ENCODE peak calls at places on chromosomes 4 and X, in four cellular contexts. H, O, F and Z are unnamed samples.

GRCh38 chrX:16444353-16444752 is 205.6 kb upstream of the S100G start:
- DNase-seq in F (no peak), O (no peak), H (no peak), Z (no peak)

GRCh38 chr4:54234497-54235205 is 5.6 kb downstream of the PDGFRA start:
- DNase-seq in H (no peak), F (no peak), O (no peak), Z (no peak)

GRCh38 chr4:7187691-7188090 is 4.6 kb upstream of the SORCS2 start:
- DNase-seq in H (peak), O (no peak), F (peak), Z (no peak)

GRCh38 chr4:52604215-52604614 is 54.9 kb downstream of the USP46 start:
- DNase-seq in H (no peak), O (no peak), F (no peak), Z (peak)

GRCh38 chr4:797066-797465 is 28.9 kb downstream of the CPLX1 start:
- DNase-seq in F (no peak), O (no peak), H (no peak), Z (no peak)

GRCh38 chr4:8272472-8273428 is 3.2 kb downstream of the HTRA3 start:
- DNase-seq in F (no peak), O (no peak), H (no peak), Z (no peak)

GRCh38 chrX:57447856-57448255 is 144.0 kb upstream of the ZXDB start:
- DNase-seq in H (no peak), O (no peak), F (no peak), Z (no peak)

GRCh38 chr4:53128959-53129358 is 236.9 kb downstream of the SCFD2 start:
- DNase-seq in F (no peak), O (peak), H (no peak), Z (no peak)

GRCh38 chrX:136711147-136711546 is 63.2 kb downstream of the CD40LG start:
- DNase-seq in F (no peak), O (peak), H (no peak), Z (peak)
- TF ChIP-seq CTCF in F (no peak), O (peak), H (no peak), Z (no peak)

DNA sequence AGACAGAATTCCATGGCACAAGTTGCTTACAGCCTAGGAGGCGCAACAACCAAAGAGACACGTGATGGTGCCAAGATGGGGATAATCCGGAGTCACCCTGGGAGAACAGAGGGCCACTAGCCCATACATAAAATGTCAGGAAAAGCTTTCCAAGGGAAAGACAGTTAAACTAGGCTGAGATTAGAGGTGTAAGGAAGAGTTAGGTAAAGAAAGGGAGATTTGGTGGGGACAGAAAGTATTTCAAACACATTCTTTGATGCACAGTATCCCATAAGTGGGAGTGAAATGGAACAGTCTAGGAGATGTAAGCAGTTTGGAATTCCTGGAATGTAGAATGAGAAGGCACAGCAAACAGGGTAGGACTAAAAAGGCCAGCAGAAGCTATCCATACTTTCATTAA is 860.9 kb upstream of the LCORL start:
- DNase-seq in F (no peak), O (no peak), H (no peak), Z (no peak)
- H3K27ac ChIP-seq in F (no peak), O (no peak), H (no peak), Z (no peak)

GRCh38 chr4:185535818-185536729 is 767 bp upstream of the PDLIM3 start:
- DNase-seq in O (no peak), F (no peak), H (no peak), Z (no peak)

GRCh38 chr4:185534534-185534849 is 815 bp downstream of the PDLIM3 start:
- DNase-seq in F (no peak), O (no peak), H (no peak), Z (no peak)

GRCh38 chr4:185532795-185533324 is 2.4 kb downstream of the PDLIM3 start:
- DNase-seq in F (no peak), H (no peak), O (no peak), Z (no peak)

GRCh38 chr4:185532327-185532726 is 3.0 kb downstream of the PDLIM3 start:
- DNase-seq in H (no peak), O (no peak), F (no peak), Z (no peak)

GRCh38 chr4:185534850-185535761 is at the start of gene PDLIM3:
- DNase-seq in H (peak), O (no peak), F (no peak), Z (peak)
- TF ChIP-seq POLR2A in H (peak), O (peak), F (peak), Z (no peak)

DNA sequence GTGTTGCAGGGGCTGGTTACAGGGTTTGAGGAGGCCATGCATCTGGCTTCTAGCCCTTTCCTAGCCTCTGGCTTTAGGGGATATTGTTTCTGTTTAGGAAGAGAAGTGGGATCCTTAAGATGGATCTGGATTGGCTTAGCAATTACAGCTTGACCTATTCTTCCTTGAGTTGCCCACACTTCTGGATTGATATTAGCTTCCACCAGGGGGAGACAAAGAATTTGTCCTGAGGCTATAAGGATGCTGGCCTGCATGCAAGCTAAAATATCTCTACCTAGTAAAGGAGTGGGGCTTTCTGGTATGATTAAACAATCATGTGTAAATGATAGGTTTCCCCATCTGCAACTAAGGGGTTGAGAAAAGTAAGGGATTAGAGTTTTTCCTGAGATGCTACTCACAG is 117.2 kb downstream of the TEX13C start:
- DNase-seq in F (no peak), H (no peak), O (no peak), Z (no peak)
- TF ChIP-seq CTCF in F (no peak), H (no peak), O (no peak), Z (no peak)

GRCh38 chr4:81652069-81652478 is 180.4 kb upstream of the RASGEF1B start:
- DNase-seq in O (no peak), F (no peak), H (no peak), Z (no peak)

GRCh38 chr4:81648576-81649272 is 177.0 kb upstream of the RASGEF1B start:
- DNase-seq in O (no peak), F (no peak), H (no peak), Z (no peak)

GRCh38 chr4:81650871-81651270 is 179.2 kb upstream of the RASGEF1B start:
- DNase-seq in F (no peak), H (no peak), O (no peak), Z (no peak)

GRCh38 chr4:81647388-81647787 is 175.7 kb upstream of the RASGEF1B start:
- DNase-seq in O (no peak), H (no peak), F (no peak), Z (no peak)

DNA sequence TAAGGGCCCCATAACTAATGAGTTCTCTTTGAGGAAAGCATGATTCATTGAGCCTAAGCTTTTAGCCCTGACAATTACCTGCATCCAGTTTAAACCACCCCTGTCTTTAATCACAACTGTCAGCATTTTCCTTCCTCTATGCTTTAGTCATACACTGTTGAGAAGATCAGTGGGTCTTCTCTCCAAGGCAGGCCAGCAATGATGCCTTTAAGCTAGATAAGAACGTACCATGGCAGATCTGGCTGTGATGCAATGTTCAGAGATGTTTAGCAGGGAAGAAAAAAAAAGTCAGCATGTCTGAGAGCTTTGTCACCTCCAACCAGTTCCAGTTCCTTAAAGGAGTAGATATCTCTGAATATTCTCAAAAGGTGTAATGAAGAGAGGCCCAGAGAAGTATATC is 179.8 kb upstream of the RASGEF1B start:
- DNase-seq in F (no peak), H (no peak), O (no peak), Z (no peak)
- H3K27ac ChIP-seq in F (peak), H (no peak), O (no peak), Z (no peak)

DNA sequence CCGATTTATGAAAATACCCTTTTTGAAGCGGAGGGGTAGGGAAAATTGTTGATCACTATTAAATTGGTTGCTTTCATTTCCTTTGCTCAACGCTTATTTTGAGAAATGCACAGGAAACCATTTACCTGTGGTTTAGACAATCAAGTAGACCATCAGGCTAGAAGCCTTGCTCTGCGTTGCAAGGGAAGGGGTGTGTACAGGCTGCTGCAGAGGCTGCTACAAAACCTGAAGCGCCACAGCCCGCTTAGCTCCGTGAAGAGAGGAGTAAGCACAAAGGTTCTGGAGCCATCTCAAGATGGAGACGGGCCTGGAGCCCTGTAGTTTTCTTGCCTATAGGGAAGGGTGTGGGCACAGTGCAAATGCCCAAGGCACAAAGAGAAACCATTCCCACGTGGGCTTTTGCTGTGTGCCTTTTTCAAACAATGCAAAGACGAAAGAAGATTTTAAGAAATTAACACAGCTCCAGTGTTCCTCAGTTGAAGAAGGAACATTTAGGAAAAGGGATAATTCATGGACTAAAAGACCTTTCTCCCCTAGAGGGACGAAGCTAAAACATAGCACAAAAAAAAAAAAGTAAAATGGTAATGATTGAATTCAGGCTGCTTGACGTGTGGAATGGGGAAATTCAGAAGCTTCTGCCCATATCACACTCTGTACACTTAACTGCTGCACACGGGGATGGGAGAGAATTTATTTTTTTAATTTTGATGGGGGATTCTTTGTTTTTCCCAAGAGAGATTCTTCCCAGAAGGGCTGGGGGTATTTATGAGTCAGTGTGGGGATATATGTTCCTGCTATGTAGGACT is 3.5 kb downstream of the TMSB4X start:
- DNase-seq in H (no peak), F (no peak), O (peak), Z (peak)
- TF ChIP-seq POLR2A in H (no peak), F (no peak), O (no peak), Z (no peak)

GRCh38 chrX:113747274-113747973 is 836.5 kb upstream of the HTR2C start:
- DNase-seq in O (no peak), H (no peak), F (no peak), Z (no peak)
- TF ChIP-seq CTCF in O (no peak), H (no peak), F (no peak), Z (no peak)

GRCh38 chr4:168920438-168921081 is 89.5 kb downstream of the CBR4 start:
- DNase-seq in O (no peak), H (no peak), F (no peak), Z (no peak)

GRCh38 chr4:168919706-168920324 is 90.2 kb downstream of the CBR4 start:
- DNase-seq in F (no peak), O (no peak), H (no peak), Z (no peak)

GRCh38 chr4:168914095-168914494 is 96.0 kb downstream of the CBR4 start:
- DNase-seq in H (no peak), F (no peak), O (no peak), Z (no peak)

GRCh38 chr4:168917150-168917779 is 92.8 kb downstream of the CBR4 start:
- DNase-seq in O (peak), F (no peak), H (no peak), Z (no peak)
- H3K27ac ChIP-seq in O (no peak), F (no peak), H (no peak), Z (peak)